ENCODE peak calls at places on chromosome 21, in six cellular contexts. L is stomach, P is Panc1, Y is suprapubic skin, C is endothelial cell of umbilical vein, D is prostate gland. J is an unnamed sample. For H3K4me1, the result is how much of the 10 kb centered on the place peaks cover.

GRCh38 chr21:38139380-38140168 is 117.2 kb upstream of the KCNJ15 start:
- DNase-seq in D (peak), Y (no peak), P (no peak), L (no peak), C (no peak), J (no peak)

GRCh38 chr21:26385721-26386120 is 187.4 kb downstream of the CYYR1 start:
- DNase-seq in Y (no peak), D (no peak), L (no peak), P (no peak), C (no peak), J (no peak)

GRCh38 chr21:39016740-39017315 is 166.4 kb downstream of the PSMG1 start:
- DNase-seq in L (no peak), P (no peak), C (no peak), Y (no peak), D (no peak), J (peak)

GRCh38 chr21:37866027-37866426 is 50.2 kb downstream of the KCNJ6 start:
- DNase-seq in D (no peak), P (no peak), C (no peak), Y (no peak), L (no peak), J (no peak)

GRCh38 chr21:37618081-37618480 is 251.5 kb downstream of the DYRK1A start:
- DNase-seq in L (no peak), Y (no peak), C (no peak), D (no peak), P (no peak), J (no peak)

GRCh38 chr21:15604424-15604823 is 125.4 kb upstream of the USP25 start:
- DNase-seq in D (no peak), Y (no peak), L (no peak), P (no peak), C (peak), J (no peak)

GRCh38 chr21:36542312-36543101 is 62.6 kb upstream of the CLDN14 start:
- DNase-seq in C (no peak), L (peak), D (peak), Y (no peak), P (no peak), J (no peak)

GRCh38 chr21:32800056-32800455 is 28.5 kb upstream of the PAXBP1 start:
- DNase-seq in L (no peak), C (no peak), D (no peak), P (no peak), Y (no peak), J (no peak)

GRCh38 chr21:37155216-37155615 is 82.2 kb downstream of the TTC3 start:
- DNase-seq in D (peak), P (no peak), L (no peak), C (no peak), Y (no peak), J (no peak)

GRCh38 chr21:27371688-27372331 is 404.9 kb upstream of the ADAMTS5 start:
- DNase-seq in D (no peak), Y (no peak), C (peak), P (no peak), L (no peak), J (no peak)

GRCh38 chr21:15967661-15968060 is 237.9 kb downstream of the USP25 start:
- DNase-seq in L (no peak), P (no peak), C (no peak), D (no peak), Y (no peak), J (no peak)

GRCh38 chr21:32388306-32388705 is 4.5 kb downstream of the URB1 start:
- DNase-seq in Y (no peak), L (no peak), P (no peak), C (no peak), D (no peak), J (peak)

GRCh38 chr21:31267644-31268043 is 76.4 kb downstream of the TIAM1 start:
- DNase-seq in P (no peak), Y (no peak), C (no peak), L (no peak), D (no peak), J (no peak)

GRCh38 chr21:32884062-32884461 is 112.5 kb upstream of the PAXBP1 start:
- DNase-seq in C (no peak), P (no peak), D (no peak), Y (no peak), L (no peak), J (no peak)

GRCh38 chr21:23853796-23854379 is 1753.4 kb downstream of the MRPL39 start:
- DNase-seq in C (peak), L (no peak), Y (no peak), D (no peak), P (no peak), J (no peak)

GRCh38 chr21:36129219-36129618 is 5.7 kb upstream of the CBR3 start:
- DNase-seq in D (no peak), L (no peak), Y (no peak), C (no peak), P (no peak), J (no peak)

GRCh38 chr21:32538147-32538792 is 47.1 kb downstream of the TCP10L start:
- DNase-seq in C (no peak), Y (peak), D (no peak), L (no peak), P (no peak), J (no peak)

GRCh38 chr21:20877976-20878375 is 120.2 kb upstream of the NCAM2 start:
- DNase-seq in Y (no peak), D (no peak), P (no peak), L (no peak), C (no peak), J (no peak)

GRCh38 chr21:25565272-25566199 is 41.7 kb downstream of the MRPL39 start:
- DNase-seq in D (no peak), L (no peak), Y (no peak), P (no peak), C (no peak), J (no peak)

GRCh38 chr21:32803651-32804050 is 32.1 kb upstream of the PAXBP1 start:
- DNase-seq in D (no peak), C (peak), L (no peak), Y (no peak), P (no peak), J (no peak)

GRCh38 chr21:29870814-29871213 is 69.0 kb downstream of the GRIK1 start:
- DNase-seq in L (no peak), P (no peak), C (no peak), D (no peak), Y (no peak), J (no peak)

GRCh38 chr21:40185208-40185607 is 318.0 kb downstream of the PCP4 start:
- DNase-seq in L (no peak), Y (peak), C (no peak), D (no peak), P (no peak), J (no peak)

GRCh38 chr21:26116456-26117011 is 54.0 kb downstream of the APP start:
- DNase-seq in D (peak), C (no peak), Y (no peak), L (no peak), P (no peak), J (no peak)

GRCh38 chr21:38148046-38148445 is 108.7 kb upstream of the KCNJ15 start:
- DNase-seq in C (no peak), P (no peak), D (no peak), L (no peak), Y (no peak), J (no peak)

GRCh38 chr21:31668651-31669491 is 9.4 kb downstream of the SOD1 start:
- DNase-seq in Y (no peak), L (no peak), D (no peak), C (no peak), P (no peak), J (no peak)

GRCh38 chr21:19844334-19844733 is 1153.9 kb upstream of the NCAM2 start:
- DNase-seq in P (no peak), Y (no peak), C (no peak), D (no peak), L (no peak), J (no peak)

GRCh38 chr21:31911138-31911907 is 38.5 kb downstream of the HUNK start:
- DNase-seq in L (no peak), P (no peak), Y (no peak), C (no peak), D (no peak), J (no peak)

GRCh38 chr21:37082375-37082774 is 9.3 kb downstream of the TTC3 start:
- DNase-seq in P (no peak), Y (no peak), L (no peak), D (no peak), C (no peak), J (no peak)

GRCh38 chr21:31284797-31285397 is 59.2 kb downstream of the TIAM1 start:
- DNase-seq in Y (no peak), D (no peak), P (no peak), C (no peak), L (no peak), J (no peak)

GRCh38 chr21:28554660-28555475 is 437.8 kb downstream of the LTN1 start:
- DNase-seq in D (no peak), L (no peak), C (no peak), P (no peak), Y (no peak), J (no peak)

GRCh38 chr21:31731802-31732537 is at the start of gene SCAF4:
- DNase-seq in D (peak), L (peak), P (no peak), C (peak), Y (peak), J (peak)

GRCh38 chr21:29091032-29091431 is 17.6 kb upstream of the CCT8 start:
- DNase-seq in L (no peak), D (no peak), C (peak), Y (no peak), P (no peak), J (no peak)

GRCh38 chr21:15144026-15144425 is 79.2 kb upstream of the NRIP1 start:
- DNase-seq in L (no peak), Y (no peak), P (no peak), D (no peak), C (no peak), J (no peak)

GRCh38 chr21:38500073-38500472 is 1.8 kb upstream of the ERG start:
- DNase-seq in Y (no peak), C (peak), L (no peak), P (no peak), D (no peak), J (no peak)

GRCh38 chr21:32611471-32611997 is 643 bp downstream of the CFAP298 start:
- DNase-seq in P (no peak), Y (no peak), L (peak), C (peak), D (peak), J (peak)

GRCh38 chr21:38897532-38898421 is 92.0 kb downstream of the ETS2 start:
- DNase-seq in P (no peak), L (no peak), Y (no peak), C (no peak), D (peak), J (no peak)

GRCh38 chr21:32371913-32372314 is 20.9 kb downstream of the URB1 start:
- DNase-seq in L (peak), D (peak), C (peak), Y (no peak), P (no peak), J (peak)

DNA sequence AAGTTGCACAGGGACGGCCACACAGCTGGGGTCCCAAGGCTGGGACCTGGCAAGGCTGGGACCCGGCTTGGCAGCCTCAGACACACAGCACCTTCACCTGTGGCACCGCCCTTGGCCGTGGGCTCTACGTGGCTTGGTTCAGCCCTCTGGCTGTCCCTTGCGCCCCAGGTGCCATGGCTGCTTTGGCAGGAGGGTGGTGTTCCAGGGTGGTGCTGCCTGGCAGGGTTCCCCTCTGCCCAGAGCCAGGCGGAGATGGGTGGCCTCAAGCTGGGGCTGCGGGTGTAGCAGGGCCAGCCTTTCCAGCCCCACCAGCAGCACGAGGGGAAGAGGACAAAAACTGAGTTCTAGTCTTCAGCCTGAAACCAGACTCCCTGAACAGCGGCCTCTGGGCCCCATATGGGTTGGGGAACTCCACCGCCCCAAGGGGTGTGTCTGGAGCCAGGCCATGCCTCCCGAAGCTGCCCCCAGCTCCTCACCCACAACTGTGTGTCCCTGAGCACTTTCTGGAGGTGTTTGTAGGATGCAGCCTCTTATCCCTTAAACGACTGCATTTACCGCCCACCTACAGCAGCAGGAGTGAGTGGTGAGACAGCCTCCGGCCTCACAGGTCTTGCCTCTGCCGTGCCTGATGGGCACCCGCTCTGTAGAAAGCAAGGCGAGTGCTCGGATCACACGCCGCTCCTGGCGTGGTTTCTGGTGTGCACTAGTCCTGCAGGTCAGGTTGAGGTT is 92.3 kb downstream of the PDE9A start:
- DNase-seq in L (no peak), D (no peak), P (no peak), Y (no peak), C (no peak), J (peak)
- H3K4me1 ChIP-seq in L (under half), D (under half), P (under half), Y (under half), C (under half), J (under half)

GRCh38 chr21:34704119-34704518 is 35.3 kb downstream of the CLIC6 start:
- DNase-seq in D (peak), C (no peak), L (no peak), Y (no peak), P (no peak), J (no peak)

GRCh38 chr21:34703566-34703965 is 34.8 kb downstream of the CLIC6 start:
- DNase-seq in P (no peak), Y (no peak), L (no peak), D (no peak), C (no peak), J (no peak)

GRCh38 chr21:34705032-34705431 is 36.2 kb downstream of the CLIC6 start:
- DNase-seq in P (no peak), D (peak), Y (no peak), L (no peak), C (no peak), J (no peak)

GRCh38 chr21:34706337-34706736 is 37.5 kb downstream of the CLIC6 start:
- DNase-seq in C (no peak), L (no peak), D (no peak), P (no peak), Y (no peak), J (no peak)

DNA sequence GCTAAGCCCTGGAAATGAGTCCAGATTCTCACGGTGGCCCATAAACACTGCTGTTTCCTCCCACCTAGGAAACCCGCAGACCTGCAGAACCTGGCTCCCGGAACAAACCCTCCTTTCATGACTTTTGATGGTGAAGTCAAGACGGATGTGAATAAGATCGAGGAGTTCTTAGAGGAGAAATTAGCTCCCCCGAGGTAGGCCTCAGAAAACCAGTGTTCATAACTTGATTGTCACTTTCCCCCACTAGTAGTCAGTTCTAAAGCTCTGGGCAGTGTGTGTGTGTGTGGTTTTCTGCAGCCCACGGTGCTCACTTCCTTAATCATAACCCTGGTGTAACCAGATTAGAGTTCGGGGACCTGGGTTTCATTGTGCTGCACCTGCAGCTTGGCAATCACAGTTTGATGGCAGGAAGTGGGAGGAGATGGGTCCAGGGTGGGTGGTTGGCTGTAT is 39.1 kb downstream of the CLIC6 start:
- DNase-seq in D (no peak), Y (no peak), C (no peak), L (no peak), P (no peak), J (no peak)
- H3K27ac ChIP-seq in D (no peak), Y (no peak), C (no peak), L (no peak), P (no peak), J (no peak)

DNA sequence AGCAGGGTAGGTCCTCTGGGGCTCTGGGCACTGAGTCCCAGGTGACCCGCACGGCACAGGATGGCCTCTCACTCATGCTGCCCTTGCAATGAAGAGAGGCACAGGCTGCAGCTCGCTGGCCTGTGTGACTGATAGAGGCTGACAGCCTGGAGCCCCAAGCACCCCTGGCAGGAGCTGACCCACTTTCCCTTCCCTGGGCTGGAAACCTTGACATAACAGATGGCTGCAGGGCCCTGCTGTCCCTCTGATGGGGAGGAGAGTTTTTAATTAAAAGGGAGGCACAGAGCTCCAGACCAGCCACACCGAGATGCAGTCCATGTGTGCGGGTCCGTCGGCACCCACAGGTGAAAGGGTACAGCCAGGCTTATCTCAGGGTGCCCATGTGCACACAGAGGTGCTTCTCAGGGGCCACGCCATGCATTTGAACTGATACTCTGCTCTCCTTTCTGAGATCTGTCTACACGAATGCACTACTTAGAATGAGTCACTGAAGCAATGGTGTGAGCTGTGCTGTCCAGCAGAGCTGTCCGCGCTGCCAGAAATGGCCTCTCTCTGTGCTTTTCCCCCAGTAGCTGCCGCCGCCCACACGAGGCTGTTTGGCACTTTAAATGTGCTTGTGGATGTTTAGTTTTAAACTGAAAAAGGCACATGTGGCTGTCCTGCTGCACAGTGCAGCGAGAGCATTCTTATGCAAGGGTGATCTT is 87.3 kb upstream of the COL6A1 start:
- DNase-seq in Y (no peak), C (no peak), D (no peak), L (no peak), P (no peak), J (peak)
- TF ChIP-seq POLR2AphosphoS5 in Y (no peak), C (no peak), D (no peak), L (no peak), P (no peak), J (no peak)

DNA sequence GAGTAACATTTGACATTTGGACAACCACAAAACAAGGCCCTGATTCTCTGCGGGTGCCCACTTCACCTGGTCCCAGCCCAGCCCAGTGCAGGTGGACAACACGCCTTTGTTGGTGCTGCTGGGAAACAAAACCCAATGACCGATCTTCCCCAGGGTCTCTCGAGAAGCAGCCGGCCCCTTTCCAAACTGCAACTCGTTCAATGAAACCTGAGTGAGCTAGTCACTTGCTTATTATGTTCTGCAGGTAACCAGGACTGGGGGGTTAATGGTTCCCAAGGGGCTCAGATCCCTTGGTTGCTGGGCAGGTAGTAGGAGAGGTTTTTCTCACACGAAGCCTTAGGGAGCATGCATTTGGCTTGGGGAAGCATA is 42.9 kb downstream of the ABCG1 start:
- DNase-seq in P (no peak), Y (no peak), L (no peak), D (no peak), C (no peak), J (no peak)
- H3K4me1 ChIP-seq in P (under half), Y (under half), L (half or more), D (under half), C (under half), J (half or more)

DNA sequence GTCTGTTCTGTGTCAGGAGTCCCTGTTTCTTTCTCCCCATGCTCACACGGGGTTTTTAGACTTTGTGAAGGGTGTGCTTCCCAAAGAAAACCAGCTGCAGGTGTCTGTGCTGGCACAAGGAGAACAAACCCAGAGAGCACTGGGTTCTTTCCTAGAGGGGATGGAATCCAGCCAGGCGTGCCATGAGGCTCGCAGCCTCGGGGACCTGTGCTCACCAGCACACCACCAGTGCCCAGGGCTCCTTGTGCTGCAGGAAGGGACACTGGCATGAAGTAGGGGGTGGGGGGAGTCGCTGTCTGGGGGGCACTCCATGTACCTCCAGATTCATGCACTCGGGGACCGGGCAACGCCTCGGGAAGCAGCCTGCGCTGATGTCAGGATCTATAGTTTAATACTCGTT is 57.9 kb downstream of the AGPAT3 start:
- DNase-seq in D (no peak), L (peak), C (no peak), P (no peak), Y (no peak), J (no peak)
- H3K27ac ChIP-seq in D (no peak), L (no peak), C (no peak), P (no peak), Y (no peak), J (no peak)

DNA sequence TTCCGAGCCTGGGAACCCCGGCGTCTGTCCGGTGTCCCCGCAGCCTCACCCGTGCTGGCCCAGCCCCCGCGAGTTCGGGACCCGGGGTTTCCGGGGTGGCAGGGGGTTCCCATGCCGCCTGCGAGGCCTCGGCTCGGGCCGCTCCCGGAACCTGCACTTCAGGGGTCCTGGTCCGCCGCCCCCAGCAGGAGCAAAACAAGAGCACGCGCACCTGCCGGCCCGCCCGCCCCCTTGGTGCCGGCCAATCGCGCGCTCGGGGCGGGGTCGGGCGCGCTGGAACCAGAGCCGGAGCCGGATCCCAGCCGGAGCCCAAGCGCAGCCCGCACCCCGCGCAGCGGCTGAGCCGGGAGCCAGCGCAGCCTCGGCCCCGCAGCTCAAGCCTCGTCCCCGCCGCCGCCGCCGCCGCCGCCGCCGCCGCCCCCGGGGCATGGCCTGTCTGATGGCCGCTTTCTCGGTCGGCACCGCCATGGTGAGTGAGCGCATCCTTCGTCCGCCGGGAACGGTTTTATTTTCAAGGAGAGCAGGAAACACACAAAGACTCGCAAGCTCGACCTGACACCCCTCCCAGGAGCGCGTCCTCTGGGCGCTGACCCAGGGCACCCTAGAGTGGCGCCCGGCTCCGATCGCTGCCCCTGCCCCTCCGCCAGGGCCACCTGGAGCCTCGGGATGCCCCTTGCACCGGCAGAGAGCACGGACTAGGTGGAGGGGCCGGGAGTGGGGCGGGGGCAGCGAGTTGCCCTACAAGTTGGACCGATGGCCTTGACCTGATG is at the start of gene ABCG1:
- DNase-seq in Y (peak), L (peak), P (no peak), C (peak), D (peak), J (peak)
- TF ChIP-seq POLR2AphosphoS5 in Y (no peak), L (no peak), P (no peak), C (no peak), D (no peak), J (peak)